ENCODE peak calls at places on chromosomes 1 and 21, in ten cellular contexts. One of them, this sample, is unnamed.

GRCh38 chr1:5287178-5288155 is 633.1 kb downstream of the AJAP1 start:
- DNase-seq in brain microvascular endothelial cell: no peak
- DNase-seq in right lobe of liver: no peak
- DNase-seq in BJ: no peak
- DNase-seq in coronary artery: no peak
- DNase-seq in OCI-LY7: no peak
- DNase-seq in colonic mucosa: no peak
- DNase-seq in fibroblast of pulmonary artery: no peak
- DNase-seq in astrocyte of the spinal cord: no peak
- DNase-seq in CD8-positive, alpha-beta T cell: no peak
- DNase-seq in this sample: no peak

GRCh38 chr1:121519042-121519755 is 334.4 kb downstream of the SRGAP2C start:
- DNase-seq in fibroblast of pulmonary artery: no peak
- DNase-seq in BJ: no peak
- DNase-seq in brain microvascular endothelial cell: no peak
- DNase-seq in astrocyte of the spinal cord: peak
- DNase-seq in CD8-positive, alpha-beta T cell: peak
- DNase-seq in right lobe of liver: peak
- DNase-seq in coronary artery: peak
- DNase-seq in colonic mucosa: peak
- DNase-seq in OCI-LY7: peak
- DNase-seq in this sample: no peak

GRCh38 chr1:13662498-13662897 is 37.5 kb upstream of the PRDM2 start:
- DNase-seq in right lobe of liver: no peak
- DNase-seq in BJ: peak
- DNase-seq in coronary artery: no peak
- DNase-seq in CD8-positive, alpha-beta T cell: no peak
- DNase-seq in astrocyte of the spinal cord: peak
- DNase-seq in fibroblast of pulmonary artery: peak
- DNase-seq in colonic mucosa: no peak
- DNase-seq in brain microvascular endothelial cell: no peak
- DNase-seq in OCI-LY7: no peak
- DNase-seq in this sample: peak

GRCh38 chr1:67041836-67042503 is 12.0 kb downstream of the SLC35D1 start:
- DNase-seq in right lobe of liver: no peak
- DNase-seq in coronary artery: no peak
- DNase-seq in BJ: peak
- DNase-seq in colonic mucosa: no peak
- DNase-seq in OCI-LY7: no peak
- DNase-seq in brain microvascular endothelial cell: no peak
- DNase-seq in fibroblast of pulmonary artery: no peak
- DNase-seq in astrocyte of the spinal cord: no peak
- DNase-seq in CD8-positive, alpha-beta T cell: no peak
- DNase-seq in this sample: peak

GRCh38 chr1:6426321-6426971 is 1.9 kb downstream of the ESPN start:
- DNase-seq in CD8-positive, alpha-beta T cell: no peak
- DNase-seq in BJ: no peak
- DNase-seq in fibroblast of pulmonary artery: no peak
- DNase-seq in astrocyte of the spinal cord: no peak
- DNase-seq in OCI-LY7: no peak
- DNase-seq in brain microvascular endothelial cell: no peak
- DNase-seq in colonic mucosa: no peak
- DNase-seq in coronary artery: no peak
- DNase-seq in right lobe of liver: no peak
- DNase-seq in this sample: no peak

GRCh38 chr21:45996311-45997204 is 15.0 kb downstream of the COL6A1 start:
- DNase-seq in astrocyte of the spinal cord: no peak
- DNase-seq in fibroblast of pulmonary artery: no peak
- DNase-seq in brain microvascular endothelial cell: no peak
- DNase-seq in right lobe of liver: peak
- DNase-seq in coronary artery: peak
- DNase-seq in CD8-positive, alpha-beta T cell: no peak
- DNase-seq in OCI-LY7: no peak
- DNase-seq in colonic mucosa: peak
- DNase-seq in BJ: no peak
- DNase-seq in this sample: peak

GRCh38 chr1:189605236-189605635 is 872.4 kb downstream of the BRINP3 start:
- DNase-seq in OCI-LY7: no peak
- DNase-seq in right lobe of liver: no peak
- DNase-seq in fibroblast of pulmonary artery: no peak
- DNase-seq in BJ: no peak
- DNase-seq in colonic mucosa: no peak
- DNase-seq in coronary artery: no peak
- DNase-seq in CD8-positive, alpha-beta T cell: no peak
- DNase-seq in brain microvascular endothelial cell: no peak
- DNase-seq in astrocyte of the spinal cord: no peak
- DNase-seq in this sample: no peak

GRCh38 chr1:221381858-221382623 is 359.8 kb downstream of the DUSP10 start:
- DNase-seq in astrocyte of the spinal cord: no peak
- DNase-seq in coronary artery: no peak
- DNase-seq in CD8-positive, alpha-beta T cell: no peak
- DNase-seq in fibroblast of pulmonary artery: no peak
- DNase-seq in brain microvascular endothelial cell: no peak
- DNase-seq in BJ: peak
- DNase-seq in OCI-LY7: no peak
- DNase-seq in colonic mucosa: no peak
- DNase-seq in right lobe of liver: no peak
- DNase-seq in this sample: peak

GRCh38 chr21:26096494-26096893 is 74.1 kb downstream of the APP start:
- DNase-seq in fibroblast of pulmonary artery: no peak
- DNase-seq in OCI-LY7: no peak
- DNase-seq in astrocyte of the spinal cord: no peak
- DNase-seq in CD8-positive, alpha-beta T cell: no peak
- DNase-seq in coronary artery: no peak
- DNase-seq in right lobe of liver: no peak
- DNase-seq in brain microvascular endothelial cell: no peak
- DNase-seq in colonic mucosa: no peak
- DNase-seq in BJ: no peak
- DNase-seq in this sample: no peak

GRCh38 chr1:233614173-233614742 is 352 bp downstream of the KCNK1 start:
- DNase-seq in astrocyte of the spinal cord: peak
- DNase-seq in coronary artery: no peak
- DNase-seq in fibroblast of pulmonary artery: peak
- DNase-seq in CD8-positive, alpha-beta T cell: no peak
- DNase-seq in brain microvascular endothelial cell: no peak
- DNase-seq in BJ: no peak
- DNase-seq in colonic mucosa: peak
- DNase-seq in right lobe of liver: peak
- DNase-seq in OCI-LY7: no peak
- DNase-seq in this sample: peak

GRCh38 chr1:78274814-78275213 is 216.0 kb upstream of the PTGFR start:
- DNase-seq in right lobe of liver: no peak
- DNase-seq in coronary artery: no peak
- DNase-seq in colonic mucosa: no peak
- DNase-seq in CD8-positive, alpha-beta T cell: no peak
- DNase-seq in brain microvascular endothelial cell: peak
- DNase-seq in OCI-LY7: no peak
- DNase-seq in fibroblast of pulmonary artery: peak
- DNase-seq in astrocyte of the spinal cord: peak
- DNase-seq in BJ: no peak
- DNase-seq in this sample: peak

GRCh38 chr21:15775291-15775690 is 45.5 kb downstream of the USP25 start:
- DNase-seq in colonic mucosa: no peak
- DNase-seq in right lobe of liver: no peak
- DNase-seq in BJ: no peak
- DNase-seq in coronary artery: no peak
- DNase-seq in CD8-positive, alpha-beta T cell: no peak
- DNase-seq in astrocyte of the spinal cord: no peak
- DNase-seq in fibroblast of pulmonary artery: no peak
- DNase-seq in OCI-LY7: no peak
- DNase-seq in brain microvascular endothelial cell: no peak
- DNase-seq in this sample: no peak

GRCh38 chr1:29259802-29260441 is 23.6 kb downstream of the PTPRU start:
- DNase-seq in OCI-LY7: no peak
- DNase-seq in astrocyte of the spinal cord: peak
- DNase-seq in colonic mucosa: peak
- DNase-seq in BJ: no peak
- DNase-seq in fibroblast of pulmonary artery: no peak
- DNase-seq in CD8-positive, alpha-beta T cell: peak
- DNase-seq in brain microvascular endothelial cell: no peak
- DNase-seq in right lobe of liver: peak
- DNase-seq in coronary artery: no peak
- DNase-seq in this sample: peak

GRCh38 chr1:154420172-154420571 is 15.0 kb downstream of the IL6R start:
- DNase-seq in fibroblast of pulmonary artery: peak
- DNase-seq in colonic mucosa: peak
- DNase-seq in astrocyte of the spinal cord: peak
- DNase-seq in right lobe of liver: peak
- DNase-seq in CD8-positive, alpha-beta T cell: peak
- DNase-seq in brain microvascular endothelial cell: peak
- DNase-seq in OCI-LY7: no peak
- DNase-seq in coronary artery: peak
- DNase-seq in BJ: peak
- DNase-seq in this sample: peak

DNA sequence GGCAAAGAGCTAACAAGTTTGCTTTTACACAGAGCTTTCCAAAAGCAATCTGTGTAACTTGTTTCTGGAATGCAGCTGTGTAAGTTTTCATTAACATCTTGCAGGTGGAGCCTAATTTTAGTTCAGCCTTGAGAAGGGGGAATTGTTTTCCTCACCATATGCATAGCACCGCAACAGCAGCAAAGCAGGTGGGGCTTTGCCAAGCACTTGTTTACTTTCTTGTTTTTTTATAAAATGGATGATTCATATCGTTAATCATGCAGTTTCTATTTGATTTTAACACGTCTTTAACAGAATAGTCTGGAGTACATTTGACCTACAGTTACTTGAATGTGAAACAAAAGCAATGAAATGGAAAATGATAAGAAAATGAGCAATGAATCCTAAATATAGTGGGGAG is 119.2 kb upstream of the ADGRL2 start:
- DNase-seq in astrocyte of the spinal cord: no peak
- DNase-seq in right lobe of liver: no peak
- DNase-seq in OCI-LY7: no peak
- DNase-seq in BJ: no peak
- DNase-seq in coronary artery: no peak
- DNase-seq in fibroblast of pulmonary artery: peak
- DNase-seq in brain microvascular endothelial cell: no peak
- DNase-seq in colonic mucosa: no peak
- DNase-seq in CD8-positive, alpha-beta T cell: no peak
- DNase-seq in this sample: peak
- H3K4me3 ChIP-seq in astrocyte of the spinal cord: no peak
- H3K4me3 ChIP-seq in right lobe of liver: no peak
- H3K4me3 ChIP-seq in OCI-LY7: no peak
- H3K4me3 ChIP-seq in BJ: no peak
- H3K4me3 ChIP-seq in coronary artery: peak
- H3K4me3 ChIP-seq in fibroblast of pulmonary artery: no peak
- H3K4me3 ChIP-seq in brain microvascular endothelial cell: no peak
- H3K4me3 ChIP-seq in colonic mucosa: no peak
- H3K4me3 ChIP-seq in CD8-positive, alpha-beta T cell: no peak
- H3K4me3 ChIP-seq in this sample: no peak

GRCh38 chr1:51627672-51628071 is 10.8 kb downstream of the OSBPL9 start:
- DNase-seq in fibroblast of pulmonary artery: peak
- DNase-seq in colonic mucosa: no peak
- DNase-seq in CD8-positive, alpha-beta T cell: no peak
- DNase-seq in right lobe of liver: no peak
- DNase-seq in astrocyte of the spinal cord: peak
- DNase-seq in brain microvascular endothelial cell: peak
- DNase-seq in BJ: no peak
- DNase-seq in coronary artery: no peak
- DNase-seq in OCI-LY7: peak
- DNase-seq in this sample: peak
- TF ChIP-seq CTCF in fibroblast of pulmonary artery: peak
- TF ChIP-seq CTCF in colonic mucosa: peak
- TF ChIP-seq CTCF in CD8-positive, alpha-beta T cell: no peak
- TF ChIP-seq CTCF in right lobe of liver: peak
- TF ChIP-seq CTCF in astrocyte of the spinal cord: peak
- TF ChIP-seq CTCF in brain microvascular endothelial cell: peak
- TF ChIP-seq CTCF in BJ: peak
- TF ChIP-seq CTCF in coronary artery: no peak
- TF ChIP-seq CTCF in OCI-LY7: peak
- TF ChIP-seq CTCF in this sample: peak

GRCh38 chr1:65792671-65793358 is at the start of gene PDE4B:
- DNase-seq in right lobe of liver: no peak
- DNase-seq in BJ: no peak
- DNase-seq in brain microvascular endothelial cell: peak
- DNase-seq in CD8-positive, alpha-beta T cell: no peak
- DNase-seq in OCI-LY7: no peak
- DNase-seq in astrocyte of the spinal cord: peak
- DNase-seq in coronary artery: no peak
- DNase-seq in fibroblast of pulmonary artery: peak
- DNase-seq in colonic mucosa: peak
- DNase-seq in this sample: peak
- H3K4me3 ChIP-seq in right lobe of liver: peak
- H3K4me3 ChIP-seq in BJ: peak
- H3K4me3 ChIP-seq in brain microvascular endothelial cell: peak
- H3K4me3 ChIP-seq in CD8-positive, alpha-beta T cell: no peak
- H3K4me3 ChIP-seq in OCI-LY7: no peak
- H3K4me3 ChIP-seq in astrocyte of the spinal cord: peak
- H3K4me3 ChIP-seq in coronary artery: peak
- H3K4me3 ChIP-seq in fibroblast of pulmonary artery: peak
- H3K4me3 ChIP-seq in colonic mucosa: peak
- H3K4me3 ChIP-seq in this sample: peak

GRCh38 chr1:228238007-228238406 is 30.2 kb downstream of the OBSCN start:
- DNase-seq in colonic mucosa: no peak
- DNase-seq in brain microvascular endothelial cell: no peak
- DNase-seq in OCI-LY7: no peak
- DNase-seq in astrocyte of the spinal cord: no peak
- DNase-seq in coronary artery: no peak
- DNase-seq in fibroblast of pulmonary artery: no peak
- DNase-seq in BJ: no peak
- DNase-seq in CD8-positive, alpha-beta T cell: no peak
- DNase-seq in right lobe of liver: no peak
- DNase-seq in this sample: no peak

GRCh38 chr1:228240411-228241240 is 32.8 kb downstream of the OBSCN start:
- DNase-seq in CD8-positive, alpha-beta T cell: no peak
- DNase-seq in colonic mucosa: no peak
- DNase-seq in right lobe of liver: no peak
- DNase-seq in coronary artery: no peak
- DNase-seq in astrocyte of the spinal cord: no peak
- DNase-seq in fibroblast of pulmonary artery: no peak
- DNase-seq in OCI-LY7: no peak
- DNase-seq in BJ: no peak
- DNase-seq in brain microvascular endothelial cell: no peak
- DNase-seq in this sample: no peak

GRCh38 chr1:228233136-228233535 is 25.3 kb downstream of the OBSCN start:
- DNase-seq in colonic mucosa: no peak
- DNase-seq in astrocyte of the spinal cord: no peak
- DNase-seq in coronary artery: no peak
- DNase-seq in fibroblast of pulmonary artery: no peak
- DNase-seq in BJ: no peak
- DNase-seq in CD8-positive, alpha-beta T cell: no peak
- DNase-seq in brain microvascular endothelial cell: no peak
- DNase-seq in OCI-LY7: no peak
- DNase-seq in right lobe of liver: no peak
- DNase-seq in this sample: no peak

GRCh38 chr1:228238461-228238860 is 30.6 kb downstream of the OBSCN start:
- DNase-seq in brain microvascular endothelial cell: no peak
- DNase-seq in fibroblast of pulmonary artery: no peak
- DNase-seq in CD8-positive, alpha-beta T cell: no peak
- DNase-seq in astrocyte of the spinal cord: no peak
- DNase-seq in OCI-LY7: no peak
- DNase-seq in coronary artery: no peak
- DNase-seq in right lobe of liver: no peak
- DNase-seq in BJ: no peak
- DNase-seq in colonic mucosa: no peak
- DNase-seq in this sample: no peak

DNA sequence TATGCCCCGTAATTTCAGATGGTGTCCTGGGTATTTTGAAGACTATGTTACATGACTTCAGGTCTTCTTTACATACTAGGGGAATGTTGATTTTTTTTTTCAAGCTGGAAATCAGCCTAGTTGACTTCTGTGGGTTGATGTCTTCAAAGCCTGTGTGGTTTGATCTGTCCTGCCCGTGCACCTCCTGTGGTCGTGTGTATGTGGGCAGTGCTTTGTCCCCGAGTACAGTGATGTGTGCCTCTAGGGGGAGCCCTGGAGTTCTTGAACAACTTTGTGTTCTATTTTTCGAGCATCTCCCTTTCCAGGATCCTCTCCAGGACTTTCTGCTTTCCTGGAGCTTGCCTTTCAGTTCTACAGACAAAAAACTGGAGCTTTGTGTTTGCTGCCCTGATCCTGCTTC is 28.9 kb downstream of the OBSCN start:
- DNase-seq in OCI-LY7: peak
- DNase-seq in brain microvascular endothelial cell: peak
- DNase-seq in coronary artery: no peak
- DNase-seq in fibroblast of pulmonary artery: peak
- DNase-seq in right lobe of liver: no peak
- DNase-seq in BJ: no peak
- DNase-seq in colonic mucosa: peak
- DNase-seq in astrocyte of the spinal cord: no peak
- DNase-seq in CD8-positive, alpha-beta T cell: no peak
- DNase-seq in this sample: peak
- TF ChIP-seq CTCF in OCI-LY7: peak
- TF ChIP-seq CTCF in brain microvascular endothelial cell: peak
- TF ChIP-seq CTCF in coronary artery: no peak
- TF ChIP-seq CTCF in fibroblast of pulmonary artery: peak
- TF ChIP-seq CTCF in right lobe of liver: peak
- TF ChIP-seq CTCF in BJ: peak
- TF ChIP-seq CTCF in colonic mucosa: peak
- TF ChIP-seq CTCF in astrocyte of the spinal cord: peak
- TF ChIP-seq CTCF in CD8-positive, alpha-beta T cell: no peak
- TF ChIP-seq CTCF in this sample: peak

This sample was measured in foreskin fibroblast.